ENCODE peak calls at places on chromosomes 13 and 19, in six cellular contexts. V is K562, K is stomach, N is SK-N-SH, R is transverse colon, J is H1. A is an unnamed sample.

GRCh38 chr13:107649071-107649470 is 566.3 kb downstream of the LIG4 start:
- DNase-seq in V (no peak), J (no peak), R (no peak), N (no peak), K (no peak), A (no peak)

GRCh38 chr19:42175952-42176648 is 41.4 kb downstream of the DEDD2 start:
- DNase-seq in N (peak; percentile 59), K (no peak), V (no peak), R (no peak), J (no peak), A (no peak)

GRCh38 chr19:55550321-55550650 is 4.9 kb upstream of the SBK3 start:
- DNase-seq in K (no peak), R (no peak), V (no peak), J (no peak), N (no peak), A (no peak)

GRCh38 chr19:18464646-18465045 is 26.7 kb upstream of the ISYNA1 start:
- DNase-seq in J (no peak), V (no peak), K (peak; percentile 80), N (no peak), R (peak; percentile 79), A (peak; percentile 98)

GRCh38 chr19:2333027-2333806 is 4.7 kb downstream of the SPPL2B start:
- DNase-seq in J (no peak), V (no peak), R (peak; percentile 64), K (peak; percentile 45), N (no peak), A (no peak)

GRCh38 chr19:38216785-38217746 is 7.0 kb downstream of the DPF1 start:
- DNase-seq in K (no peak), J (no peak), R (peak; percentile 21), N (peak; percentile 65), V (peak; percentile 70), A (no peak)

GRCh38 chr13:40247845-40248244 is 418.6 kb downstream of the FOXO1 start:
- DNase-seq in V (no peak), K (no peak), N (no peak), R (no peak), J (no peak), A (no peak)

GRCh38 chr13:89432997-89433396 is 1761.8 kb downstream of the SLITRK5 start:
- DNase-seq in J (no peak), K (no peak), N (no peak), V (no peak), R (no peak), A (no peak)

GRCh38 chr19:35264281-35265125 is 4.3 kb upstream of the USF2 start:
- DNase-seq in V (no peak), R (peak; percentile 6), J (no peak), K (peak; percentile 20), N (no peak), A (peak; percentile 46)

GRCh38 chr19:49160450-49161189 is 3.0 kb downstream of the TRPM4 start:
- DNase-seq in J (no peak), R (no peak), K (no peak), V (no peak), N (no peak), A (no peak)

GRCh38 chr19:48573163-48573505 is 21.2 kb downstream of the SULT2B1 start:
- DNase-seq in V (no peak), J (no peak), R (no peak), N (no peak), K (peak; percentile 60), A (no peak)

GRCh38 chr13:31042501-31043165 is 110.2 kb downstream of the TEX26 start:
- DNase-seq in J (no peak), R (no peak), V (no peak), K (no peak), N (no peak), A (no peak)

GRCh38 chr19:14476663-14477401 is 1.7 kb upstream of the PTGER1 start:
- DNase-seq in R (peak; percentile 46), K (peak; percentile 51), V (peak; percentile 63), J (no peak), N (peak; percentile 36), A (peak; percentile 84)

GRCh38 chr13:28744091-28744536 is 25.3 kb upstream of the SLC46A3 start:
- DNase-seq in J (no peak), N (no peak), R (no peak), V (no peak), K (no peak), A (no peak)

GRCh38 chr19:31749231-31749630 is 400.0 kb upstream of the TSHZ3 start:
- DNase-seq in J (no peak), N (no peak), K (no peak), R (no peak), V (no peak), A (no peak)

GRCh38 chr13:75255653-75256052 is 226.3 kb downstream of the TBC1D4 start:
- DNase-seq in N (no peak), R (no peak), K (no peak), V (no peak), J (no peak), A (no peak)

GRCh38 chr19:28289294-28290063 is 923.5 kb downstream of the UQCRFS1 start:
- DNase-seq in V (no peak), J (no peak), K (no peak), N (peak; percentile 18), R (peak; percentile 69), A (no peak)

GRCh38 chr13:59461411-59461810 is 702.3 kb downstream of the DIAPH3 start:
- DNase-seq in K (no peak), J (no peak), R (no peak), V (peak; percentile 19), N (no peak), A (no peak)

GRCh38 chr13:42524487-42525034 is 49.4 kb upstream of the TNFSF11 start:
- DNase-seq in K (no peak), V (no peak), N (no peak), J (no peak), R (no peak), A (no peak)

GRCh38 chr19:39951065-39951650 is 16.7 kb upstream of the FCGBP start:
- DNase-seq in V (no peak), K (peak; percentile 7), J (no peak), N (no peak), R (no peak), A (no peak)

GRCh38 chr19:1161716-1162115 is 12.4 kb downstream of the SBNO2 start:
- DNase-seq in J (no peak), N (no peak), K (peak; percentile 57), R (peak; percentile 40), V (peak; percentile 78), A (no peak)

GRCh38 chr13:39942177-39942900 is 286.9 kb downstream of the COG6 start:
- DNase-seq in V (no peak), J (no peak), R (no peak), N (no peak), K (no peak), A (no peak)

GRCh38 chr19:30341646-30342201 is 30.5 kb upstream of the ZNF536 start:
- DNase-seq in J (no peak), N (no peak), K (no peak), R (no peak), V (no peak), A (no peak)

GRCh38 chr13:32538234-32538620 is 368 bp downstream of the N4BP2L2 start:
- DNase-seq in R (no peak), K (peak; percentile 63), V (peak; percentile 39), N (peak; percentile 45), J (no peak), A (peak; percentile 70)

GRCh38 chr19:4557971-4558941 is 1.2 kb downstream of the SEMA6B start:
- DNase-seq in V (no peak), R (peak; percentile 35), K (peak; percentile 59), J (no peak), N (peak; percentile 83), A (no peak)

GRCh38 chr13:92719868-92720267 is 506.7 kb upstream of the GPC6 start:
- DNase-seq in N (no peak), V (no peak), K (no peak), R (no peak), J (peak; percentile 2), A (no peak)

GRCh38 chr19:51354742-51355148 is 11.4 kb downstream of the ETFB start:
- DNase-seq in N (peak; percentile 53), V (no peak), R (no peak), K (no peak), J (no peak), A (no peak)

GRCh38 chr19:18107235-18108083 is 9.9 kb downstream of the MAST3 start:
- DNase-seq in V (no peak), R (no peak), J (no peak), K (no peak), N (peak; percentile 21), A (no peak)

GRCh38 chr19:46993622-46994021 is 26.0 kb upstream of the NPAS1 start:
- DNase-seq in J (no peak), N (no peak), R (no peak), K (no peak), V (no peak), A (no peak)

GRCh38 chr19:46988614-46989230 is 30.9 kb upstream of the NPAS1 start:
- DNase-seq in N (no peak), J (no peak), R (no peak), K (no peak), V (no peak), A (no peak)

GRCh38 chr19:46994141-46994686 is 25.4 kb upstream of the NPAS1 start:
- DNase-seq in K (no peak), R (no peak), J (no peak), N (no peak), V (no peak), A (no peak)

GRCh38 chr19:46992699-46993535 is 26.7 kb upstream of the NPAS1 start:
- DNase-seq in V (no peak), K (no peak), N (no peak), J (no peak), R (no peak), A (no peak)

DNA sequence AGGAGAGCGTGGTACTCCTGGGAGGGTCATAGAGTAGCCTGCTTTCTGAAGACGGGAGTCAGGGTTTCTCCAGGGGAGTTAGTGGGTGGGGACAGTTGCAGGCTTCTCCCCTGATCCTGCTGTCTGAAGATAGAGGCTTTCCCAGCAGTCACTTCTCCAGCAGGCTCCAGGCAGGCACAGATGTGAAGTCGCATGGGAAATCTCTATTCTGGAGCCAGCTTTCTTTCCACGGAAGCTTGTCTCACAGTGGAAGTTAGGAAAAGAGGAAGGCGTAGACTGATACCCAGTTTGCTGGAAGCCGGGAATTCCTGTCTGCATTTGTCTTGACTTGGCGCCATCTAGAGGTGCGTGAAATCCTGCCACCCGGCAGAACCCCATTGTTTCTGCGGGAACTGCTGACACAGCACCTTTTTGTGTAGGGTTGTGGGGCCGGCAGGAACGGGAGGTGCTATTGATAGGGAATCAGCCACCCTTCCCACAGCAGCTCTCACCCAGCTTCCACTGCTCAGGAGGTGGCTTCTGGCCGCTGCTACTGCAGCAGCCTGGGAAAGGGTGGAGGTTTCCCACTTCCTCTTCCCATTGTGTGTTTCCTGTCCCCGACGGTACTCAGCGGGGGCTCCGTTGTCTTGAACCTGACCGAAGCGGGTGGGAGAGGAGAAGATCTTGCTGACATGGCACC is 28.5 kb upstream of the NPAS1 start:
- DNase-seq in J (peak; percentile 78), R (peak; percentile 86), K (peak; percentile 80), V (peak; percentile 77), N (peak; percentile 85), A (peak; percentile 93)
- TF ChIP-seq EP300 in J (no peak), R (no peak), K (no peak), V (peak; percentile 14), N (no peak), A (no peak)

GRCh38 chr19:12996542-12997094 is 1.3 kb downstream of the NFIX start:
- DNase-seq in V (peak; percentile 67), K (peak; percentile 62), N (peak; percentile 52), J (no peak), R (no peak), A (no peak)
- TF ChIP-seq POLR2AphosphoS5 in V (no peak), K (no peak), N (no peak), J (no peak), R (peak; percentile 50), A (no peak)

GRCh38 chr19:45528149-45528743 is 21.0 kb downstream of the VASP start:
- DNase-seq in V (peak; percentile 62), J (peak; percentile 50), N (no peak), K (no peak), R (no peak), A (no peak)
- H3K4me3 ChIP-seq in V (no peak overlapping the region), J (peak overlapping the region; percentile 57), N (no peak overlapping the region), K (peak overlapping the region; percentile 39), R (peak overlapping the region; percentile 40), A (no peak overlapping the region)

GRCh38 chr13:104671901-104672300 is 1605.7 kb upstream of the SLC10A2 start:
- DNase-seq in J (no peak), V (no peak), K (no peak), R (no peak), N (no peak), A (no peak)
- TF ChIP-seq EP300 in J (no peak), V (no peak), K (no peak), R (no peak), N (no peak), A (no peak)